ENCODE peak calls at places on chromosomes 1 and 21, in five cellular contexts. One of them, this sample, is unnamed.

GRCh38 chr1:50106095-50106761 is 2.5 kb upstream of the ELAVL4 start:
- DNase-seq in PC-3: no peak
- DNase-seq in left ventricle myocardium inferior: no peak
- DNase-seq in left lung: no peak
- DNase-seq in body of pancreas: peak; percentile 16
- DNase-seq in this sample: peak; percentile 70

GRCh38 chr21:32463367-32463766 is 50.9 kb downstream of the EVA1C start:
- DNase-seq in body of pancreas: no peak
- DNase-seq in PC-3: peak; percentile 66
- DNase-seq in left lung: no peak
- DNase-seq in left ventricle myocardium inferior: no peak
- DNase-seq in this sample: no peak

GRCh38 chr1:98355656-98356384 is 305.7 kb upstream of the SNX7 start:
- DNase-seq in PC-3: peak; percentile 74
- DNase-seq in left ventricle myocardium inferior: no peak
- DNase-seq in body of pancreas: no peak
- DNase-seq in left lung: no peak
- DNase-seq in this sample: no peak

GRCh38 chr1:15663925-15664324 is 20.2 kb upstream of the PLEKHM2 start:
- DNase-seq in left ventricle myocardium inferior: no peak
- DNase-seq in PC-3: no peak
- DNase-seq in body of pancreas: no peak
- DNase-seq in left lung: no peak
- DNase-seq in this sample: no peak

GRCh38 chr1:5896706-5897105 is 95.5 kb downstream of the NPHP4 start:
- DNase-seq in left ventricle myocardium inferior: no peak
- DNase-seq in left lung: no peak
- DNase-seq in PC-3: no peak
- DNase-seq in body of pancreas: no peak
- DNase-seq in this sample: no peak

GRCh38 chr21:29633766-29634165 is 306.0 kb downstream of the GRIK1 start:
- DNase-seq in body of pancreas: no peak
- DNase-seq in PC-3: no peak
- DNase-seq in left ventricle myocardium inferior: no peak
- DNase-seq in left lung: no peak
- DNase-seq in this sample: no peak

GRCh38 chr1:107523061-107523460 is 382.2 kb downstream of the NTNG1 start:
- DNase-seq in left ventricle myocardium inferior: no peak
- DNase-seq in PC-3: no peak
- DNase-seq in left lung: no peak
- DNase-seq in body of pancreas: no peak
- DNase-seq in this sample: no peak

GRCh38 chr21:29217818-29218252 is 80.9 kb upstream of the BACH1 start:
- DNase-seq in left ventricle myocardium inferior: no peak
- DNase-seq in body of pancreas: no peak
- DNase-seq in left lung: no peak
- DNase-seq in PC-3: peak; percentile 98
- DNase-seq in this sample: no peak

GRCh38 chr1:235024706-235025421 is 103.8 kb downstream of the TOMM20 start:
- DNase-seq in body of pancreas: no peak
- DNase-seq in left lung: no peak
- DNase-seq in PC-3: no peak
- DNase-seq in left ventricle myocardium inferior: no peak
- DNase-seq in this sample: no peak

GRCh38 chr1:236685917-236686814 is at the start of gene ACTN2:
- DNase-seq in left ventricle myocardium inferior: peak; percentile 74
- DNase-seq in PC-3: no peak
- DNase-seq in body of pancreas: peak; percentile 60
- DNase-seq in left lung: peak; percentile 40
- DNase-seq in this sample: peak; percentile 82

GRCh38 chr1:109864063-109864822 is 46.4 kb upstream of the CSF1 start:
- DNase-seq in body of pancreas: no peak
- DNase-seq in PC-3: no peak
- DNase-seq in left lung: no peak
- DNase-seq in left ventricle myocardium inferior: no peak
- DNase-seq in this sample: no peak

GRCh38 chr21:29989634-29990234 is 49.9 kb upstream of the GRIK1 start:
- DNase-seq in PC-3: no peak
- DNase-seq in left ventricle myocardium inferior: no peak
- DNase-seq in left lung: no peak
- DNase-seq in body of pancreas: no peak
- DNase-seq in this sample: no peak

GRCh38 chr21:20721151-20721550 is 277.1 kb upstream of the NCAM2 start:
- DNase-seq in left ventricle myocardium inferior: no peak
- DNase-seq in body of pancreas: no peak
- DNase-seq in left lung: no peak
- DNase-seq in PC-3: no peak
- DNase-seq in this sample: no peak

GRCh38 chr1:210882414-210883221 is 251.3 kb downstream of the KCNH1 start:
- DNase-seq in left ventricle myocardium inferior: no peak
- DNase-seq in body of pancreas: no peak
- DNase-seq in PC-3: peak; percentile 31
- DNase-seq in left lung: no peak
- DNase-seq in this sample: no peak

GRCh38 chr1:7262611-7263010 is 477.4 kb downstream of the CAMTA1 start:
- DNase-seq in body of pancreas: peak; percentile 55
- DNase-seq in left ventricle myocardium inferior: no peak
- DNase-seq in left lung: no peak
- DNase-seq in PC-3: peak; percentile 29
- DNase-seq in this sample: no peak

GRCh38 chr1:150210741-150211140 is 25.2 kb downstream of the ANP32E start:
- DNase-seq in body of pancreas: no peak
- DNase-seq in left lung: no peak
- DNase-seq in PC-3: no peak
- DNase-seq in left ventricle myocardium inferior: no peak
- DNase-seq in this sample: no peak

GRCh38 chr1:1200876-1201810 is 5.2 kb downstream of the TNFRSF18 start:
- DNase-seq in body of pancreas: peak; percentile 25
- DNase-seq in left ventricle myocardium inferior: peak; percentile 44
- DNase-seq in PC-3: peak; percentile 48
- DNase-seq in left lung: peak; percentile 67
- DNase-seq in this sample: peak; percentile 23

GRCh38 chr1:203183828-203184227 is 2.7 kb downstream of the CHI3L1 start:
- DNase-seq in left lung: no peak
- DNase-seq in PC-3: no peak
- DNase-seq in body of pancreas: no peak
- DNase-seq in left ventricle myocardium inferior: no peak
- DNase-seq in this sample: no peak

GRCh38 chr1:114509596-114510234 is 1.3 kb downstream of the TRIM33 start:
- DNase-seq in PC-3: peak; percentile 29
- DNase-seq in left ventricle myocardium inferior: no peak
- DNase-seq in body of pancreas: no peak
- DNase-seq in left lung: no peak
- DNase-seq in this sample: no peak

GRCh38 chr1:60345621-60346020 is 272.1 kb upstream of the C1orf87 start:
- DNase-seq in body of pancreas: no peak
- DNase-seq in left lung: no peak
- DNase-seq in left ventricle myocardium inferior: no peak
- DNase-seq in PC-3: peak; percentile 37
- DNase-seq in this sample: no peak

GRCh38 chr1:216723274-216723780 is at the start of gene ESRRG:
- DNase-seq in left lung: peak; percentile 37
- DNase-seq in left ventricle myocardium inferior: peak; percentile 64
- DNase-seq in PC-3: no peak
- DNase-seq in body of pancreas: peak; percentile 65
- DNase-seq in this sample: peak; percentile 95

GRCh38 chr1:8020032-8020431 is 6.1 kb downstream of the ERRFI1 start:
- DNase-seq in left lung: no peak
- DNase-seq in body of pancreas: peak; percentile 81
- DNase-seq in PC-3: peak; percentile 92
- DNase-seq in left ventricle myocardium inferior: no peak
- DNase-seq in this sample: no peak

GRCh38 chr1:95509989-95510388 is 276.0 kb downstream of the RWDD3 start:
- DNase-seq in left ventricle myocardium inferior: no peak
- DNase-seq in PC-3: no peak
- DNase-seq in left lung: no peak
- DNase-seq in body of pancreas: no peak
- DNase-seq in this sample: no peak

GRCh38 chr1:162984699-162985098 is 84.5 kb upstream of the RGS4 start:
- DNase-seq in left ventricle myocardium inferior: no peak
- DNase-seq in left lung: no peak
- DNase-seq in body of pancreas: no peak
- DNase-seq in PC-3: peak; percentile 60
- DNase-seq in this sample: no peak

GRCh38 chr1:15260418-15261154 is 13.6 kb downstream of the FHAD1 start:
- DNase-seq in body of pancreas: peak; percentile 52
- DNase-seq in left lung: no peak
- DNase-seq in left ventricle myocardium inferior: no peak
- DNase-seq in PC-3: peak; percentile 44
- DNase-seq in this sample: no peak

GRCh38 chr1:170198584-170198983 is 52.8 kb downstream of the NTMT2 start:
- DNase-seq in PC-3: no peak
- DNase-seq in body of pancreas: no peak
- DNase-seq in left lung: no peak
- DNase-seq in left ventricle myocardium inferior: no peak
- DNase-seq in this sample: no peak

GRCh38 chr1:17128361-17128760 is 9.1 kb upstream of the PADI2 start:
- DNase-seq in left lung: no peak
- DNase-seq in body of pancreas: peak; percentile 57
- DNase-seq in left ventricle myocardium inferior: no peak
- DNase-seq in PC-3: peak; percentile 84
- DNase-seq in this sample: no peak

GRCh38 chr1:231921951-231922350 is 295.4 kb downstream of the DISC1 start:
- DNase-seq in body of pancreas: no peak
- DNase-seq in left lung: no peak
- DNase-seq in PC-3: no peak
- DNase-seq in left ventricle myocardium inferior: no peak
- DNase-seq in this sample: no peak

GRCh38 chr1:67642694-67643093 is 42.3 kb upstream of the GADD45A start:
- DNase-seq in left lung: no peak
- DNase-seq in left ventricle myocardium inferior: no peak
- DNase-seq in PC-3: no peak
- DNase-seq in body of pancreas: no peak
- DNase-seq in this sample: no peak

GRCh38 chr1:160724445-160725242 is 13.0 kb upstream of the CD48 start:
- DNase-seq in left lung: no peak
- DNase-seq in body of pancreas: no peak
- DNase-seq in left ventricle myocardium inferior: no peak
- DNase-seq in PC-3: no peak
- DNase-seq in this sample: no peak

GRCh38 chr1:41122851-41123518 is 101.5 kb upstream of the SLFNL1 start:
- DNase-seq in PC-3: peak; percentile 76
- DNase-seq in left ventricle myocardium inferior: no peak
- DNase-seq in left lung: no peak
- DNase-seq in body of pancreas: peak; percentile 55
- DNase-seq in this sample: peak; percentile 15

GRCh38 chr1:198212126-198212525 is 55.3 kb downstream of the NEK7 start:
- DNase-seq in left lung: no peak
- DNase-seq in left ventricle myocardium inferior: no peak
- DNase-seq in PC-3: no peak
- DNase-seq in body of pancreas: no peak
- DNase-seq in this sample: no peak

GRCh38 chr1:198206292-198206691 is 49.5 kb downstream of the NEK7 start:
- DNase-seq in PC-3: no peak
- DNase-seq in left lung: no peak
- DNase-seq in left ventricle myocardium inferior: no peak
- DNase-seq in body of pancreas: no peak
- DNase-seq in this sample: no peak

GRCh38 chr1:198214924-198215323 is 58.1 kb downstream of the NEK7 start:
- DNase-seq in left lung: no peak
- DNase-seq in body of pancreas: no peak
- DNase-seq in PC-3: no peak
- DNase-seq in left ventricle myocardium inferior: no peak
- DNase-seq in this sample: no peak

GRCh38 chr1:198212675-198213074 is 55.9 kb downstream of the NEK7 start:
- DNase-seq in body of pancreas: no peak
- DNase-seq in left lung: no peak
- DNase-seq in PC-3: peak; percentile 43
- DNase-seq in left ventricle myocardium inferior: no peak
- DNase-seq in this sample: no peak

GRCh38 chr1:198211696-198212095 is 54.9 kb downstream of the NEK7 start:
- DNase-seq in left ventricle myocardium inferior: no peak
- DNase-seq in left lung: no peak
- DNase-seq in PC-3: no peak
- DNase-seq in body of pancreas: no peak
- DNase-seq in this sample: no peak
- H3K4me1 ChIP-seq in left ventricle myocardium inferior: peaks cover 5% of the 10 kb centered on the region
- H3K4me1 ChIP-seq in left lung: no peaks in the 10 kb centered on the region
- H3K4me1 ChIP-seq in PC-3: no peaks in the 10 kb centered on the region
- H3K4me1 ChIP-seq in body of pancreas: no peaks in the 10 kb centered on the region
- H3K4me1 ChIP-seq in this sample: peaks cover 3% of the 10 kb centered on the region

GRCh38 chr21:44281801-44282200 is 3.9 kb upstream of the AIRE start:
- DNase-seq in left ventricle myocardium inferior: no peak
- DNase-seq in body of pancreas: no peak
- DNase-seq in PC-3: no peak
- DNase-seq in left lung: no peak
- DNase-seq in this sample: no peak
- TF ChIP-seq CTCF in left ventricle myocardium inferior: no peak
- TF ChIP-seq CTCF in body of pancreas: no peak
- TF ChIP-seq CTCF in PC-3: no peak
- TF ChIP-seq CTCF in left lung: no peak
- TF ChIP-seq CTCF in this sample: no peak

GRCh38 chr21:35825370-35825769 is 235.0 kb downstream of the SETD4 start:
- DNase-seq in left ventricle myocardium inferior: no peak
- DNase-seq in body of pancreas: no peak
- DNase-seq in PC-3: no peak
- DNase-seq in left lung: no peak
- DNase-seq in this sample: no peak
- H3K4me3 ChIP-seq in left ventricle myocardium inferior: no peak overlapping the region
- H3K4me3 ChIP-seq in body of pancreas: no peak overlapping the region
- H3K4me3 ChIP-seq in PC-3: no peak overlapping the region
- H3K4me3 ChIP-seq in left lung: no peak overlapping the region
- H3K4me3 ChIP-seq in this sample: no peak overlapping the region

GRCh38 chr21:42060166-42060565 is 11.0 kb upstream of the UMODL1 start:
- DNase-seq in body of pancreas: no peak
- DNase-seq in left ventricle myocardium inferior: no peak
- DNase-seq in PC-3: no peak
- DNase-seq in left lung: no peak
- DNase-seq in this sample: no peak

GRCh38 chr21:42057861-42058437 is 13.2 kb upstream of the UMODL1 start:
- DNase-seq in left ventricle myocardium inferior: no peak
- DNase-seq in PC-3: no peak
- DNase-seq in body of pancreas: no peak
- DNase-seq in left lung: no peak
- DNase-seq in this sample: no peak

GRCh38 chr21:42058631-42059111 is 12.4 kb upstream of the UMODL1 start:
- DNase-seq in left lung: no peak
- DNase-seq in PC-3: no peak
- DNase-seq in left ventricle myocardium inferior: no peak
- DNase-seq in body of pancreas: no peak
- DNase-seq in this sample: no peak

GRCh38 chr21:42059721-42060120 is 11.4 kb upstream of the UMODL1 start:
- DNase-seq in left ventricle myocardium inferior: no peak
- DNase-seq in left lung: no peak
- DNase-seq in PC-3: no peak
- DNase-seq in body of pancreas: no peak
- DNase-seq in this sample: no peak

DNA sequence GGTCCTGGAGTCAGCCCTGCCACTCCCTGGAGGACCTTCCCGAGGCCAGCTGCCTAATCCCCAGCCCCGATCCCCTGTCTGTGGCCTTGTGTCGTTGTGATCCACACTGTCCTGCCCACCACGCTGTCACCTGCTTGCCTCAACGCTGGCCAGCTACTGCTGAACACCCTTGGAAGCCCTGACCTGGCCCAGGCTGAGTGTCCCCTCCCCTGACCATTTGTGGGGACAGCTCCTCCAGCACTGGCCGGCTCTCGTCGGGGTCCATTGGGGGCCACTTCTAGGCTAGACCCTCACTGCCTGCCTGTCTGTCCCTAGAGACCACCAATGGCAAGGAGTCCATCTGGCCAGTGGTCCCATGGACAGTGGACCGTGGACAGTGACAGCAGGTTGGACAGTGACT is 12.0 kb upstream of the UMODL1 start:
- DNase-seq in left ventricle myocardium inferior: no peak
- DNase-seq in left lung: no peak
- DNase-seq in PC-3: no peak
- DNase-seq in body of pancreas: no peak
- DNase-seq in this sample: no peak
- H3K4me1 ChIP-seq in left ventricle myocardium inferior: peaks cover 11% of the 10 kb centered on the region
- H3K4me1 ChIP-seq in left lung: peaks cover 34% of the 10 kb centered on the region
- H3K4me1 ChIP-seq in PC-3: peaks cover 28% of the 10 kb centered on the region
- H3K4me1 ChIP-seq in body of pancreas: peaks cover 37% of the 10 kb centered on the region
- H3K4me1 ChIP-seq in this sample: no peaks in the 10 kb centered on the region

This sample was measured in BE2C.